ENCODE peak calls at places on chromosomes 11 and 22, in four cellular contexts. I is right lobe of liver, K is IMR-90, H is vagina. Q is an unnamed sample.

GRCh38 chr11:109197656-109198055 is 224.3 kb upstream of the C11orf87 start:
- DNase-seq in I (no peak), K (peak; percentile 7), H (no peak), Q (no peak)

GRCh38 chr11:14642453-14642852 is 1.2 kb upstream of the PDE3B start:
- DNase-seq in I (no peak), K (no peak), H (no peak), Q (no peak)

GRCh38 chr22:30920407-30920806 is 48.2 kb downstream of the MORC2 start:
- DNase-seq in I (peak; percentile 76), K (peak; percentile 59), H (no peak), Q (peak; percentile 88)

GRCh38 chr11:77109236-77110019 is 6.8 kb downstream of the OMP start:
- DNase-seq in I (no peak), K (peak; percentile 37), H (no peak), Q (no peak)

GRCh38 chr11:70158757-70159389 is 44.2 kb upstream of the FADD start:
- DNase-seq in I (no peak), K (no peak), H (no peak), Q (no peak)

GRCh38 chr22:46574993-46575914 is 37.8 kb upstream of the CELSR1 start:
- DNase-seq in I (peak; percentile 81), K (no peak), H (no peak), Q (peak; percentile 75)

GRCh38 chr11:73239571-73240189 is 21.6 kb downstream of the P2RY2 start:
- DNase-seq in I (peak; percentile 44), K (no peak), H (no peak), Q (peak; percentile 58)

GRCh38 chr22:32539631-32540449 is 65.2 kb downstream of the FBXO7 start:
- DNase-seq in I (peak; percentile 89), K (no peak), H (no peak), Q (no peak)

GRCh38 chr11:7421136-7421535 is 64.2 kb upstream of the OLFML1 start:
- DNase-seq in I (no peak), K (no peak), H (no peak), Q (no peak)

GRCh38 chr11:44340656-44341055 is 30.7 kb upstream of the ALX4 start:
- DNase-seq in I (no peak), K (no peak), H (no peak), Q (no peak)

GRCh38 chr22:31947296-31947695 is 3.0 kb downstream of the YWHAH start:
- DNase-seq in I (no peak), K (no peak), H (no peak), Q (no peak)

GRCh38 chr11:63889344-63889743 is 27.6 kb downstream of the RCOR2 start:
- DNase-seq in I (no peak), K (no peak), H (no peak), Q (no peak)

GRCh38 chr11:73659961-73660360 is 13.6 kb downstream of the PLEKHB1 start:
- DNase-seq in I (no peak), K (no peak), H (no peak), Q (no peak)

GRCh38 chr22:36443198-36443770 is 38.2 kb downstream of the TXN2 start:
- DNase-seq in I (no peak), K (no peak), H (no peak), Q (no peak)

GRCh38 chr11:14323118-14323676 is 35.8 kb downstream of the RRAS2 start:
- DNase-seq in I (no peak), K (no peak), H (no peak), Q (no peak)

GRCh38 chr11:2466869-2467694 is 22.3 kb downstream of the KCNQ1 start:
- DNase-seq in I (no peak), K (no peak), H (peak; percentile 77), Q (peak; percentile 61)

GRCh38 chr22:47622541-47622940 is 860.1 kb downstream of the TBC1D22A start:
- DNase-seq in I (no peak), K (no peak), H (peak; percentile 60), Q (peak; percentile 29)

GRCh38 chr11:118216621-118217526 is 7.9 kb downstream of the JAML start:
- DNase-seq in I (no peak), K (no peak), H (no peak), Q (no peak)

GRCh38 chr11:121309688-121310087 is 17.1 kb downstream of the SC5D start:
- DNase-seq in I (no peak), K (no peak), H (no peak), Q (no peak)

GRCh38 chr22:45777046-45777851 is 105.6 kb downstream of the ATXN10 start:
- DNase-seq in I (no peak), K (peak; percentile 63), H (no peak), Q (no peak)

GRCh38 chr11:128458316-128458715 is 129.0 kb downstream of the ETS1 start:
- DNase-seq in I (no peak), K (peak; percentile 97), H (no peak), Q (no peak)

GRCh38 chr22:32911526-32911925 is 110.0 kb downstream of the TIMP3 start:
- DNase-seq in I (no peak), K (no peak), H (no peak), Q (no peak)

GRCh38 chr11:33724644-33725035 is 11.6 kb downstream of the CD59 start:
- DNase-seq in I (no peak), K (peak; percentile 69), H (no peak), Q (no peak)

GRCh38 chr11:90496722-90497121 is 273.9 kb upstream of the CHORDC1 start:
- DNase-seq in I (no peak), K (no peak), H (no peak), Q (no peak)

GRCh38 chr22:50545522-50546325 is at the start of gene KLHDC7B:
- DNase-seq in I (no peak), K (peak; percentile 35), H (no peak), Q (no peak)

GRCh38 chr11:16177688-16178087 is 178.7 kb downstream of the SOX6 start:
- DNase-seq in I (no peak), K (no peak), H (no peak), Q (no peak)

GRCh38 chr11:43376594-43376993 is 17.9 kb downstream of the TTC17 start:
- DNase-seq in I (no peak), K (peak; percentile 90), H (no peak), Q (no peak)

GRCh38 chr11:120273432-120273831 is 33.5 kb downstream of the POU2F3 start:
- DNase-seq in I (no peak), K (peak; percentile 38), H (no peak), Q (no peak)

GRCh38 chr11:11280826-11281225 is 72.2 kb downstream of the CSNK2A3 start:
- DNase-seq in I (no peak), K (no peak), H (no peak), Q (no peak)

GRCh38 chr22:32905400-32905799 is 103.9 kb downstream of the TIMP3 start:
- DNase-seq in I (no peak), K (no peak), H (no peak), Q (no peak)

GRCh38 chr11:31419669-31420068 is 50.0 kb downstream of the DNAJC24 start:
- DNase-seq in I (no peak), K (peak; percentile 13), H (no peak), Q (no peak)

DNA sequence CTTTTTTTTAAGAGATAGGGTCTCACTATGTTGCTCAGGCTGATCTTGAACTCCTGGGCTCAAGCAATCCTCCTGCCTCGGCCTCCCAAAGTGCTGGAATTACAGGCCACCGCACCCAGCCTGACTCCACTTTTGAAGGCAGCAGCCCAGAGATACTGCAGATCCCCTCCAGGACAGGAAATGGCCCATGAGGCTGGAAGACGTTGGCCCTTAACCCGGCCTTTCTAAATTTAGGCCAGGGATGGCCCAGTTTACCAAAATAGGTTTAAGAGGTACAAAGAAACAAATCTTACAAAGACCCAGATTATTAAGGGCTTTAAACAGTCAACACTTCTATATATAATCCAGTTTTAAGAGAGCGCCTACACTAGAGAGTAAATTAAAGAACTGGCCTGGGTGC is 32.2 kb downstream of the CPT1A start:
- DNase-seq in I (no peak), K (no peak), H (no peak), Q (no peak)
- H3K27ac ChIP-seq in I (no peak overlapping the region), K (no peak overlapping the region), H (no peak overlapping the region), Q (no peak overlapping the region)

GRCh38 chr11:62610403-62610802 is 2.2 kb downstream of the EML3 start:
- DNase-seq in I (no peak), K (no peak), H (no peak), Q (no peak)
- H3K4me1 ChIP-seq in I (no peaks in the 10 kb centered on the region), K (peaks cover 10% of the 10 kb centered on the region), H (peaks cover 42% of the 10 kb centered on the region), Q (peaks cover 23% of the 10 kb centered on the region)

GRCh38 chr11:68930991-68931855 is 27.5 kb downstream of the IGHMBP2 start:
- DNase-seq in I (no peak), K (no peak), H (no peak), Q (no peak)

GRCh38 chr11:68932933-68933577 is 29.4 kb downstream of the IGHMBP2 start:
- DNase-seq in I (no peak), K (no peak), H (no peak), Q (no peak)

GRCh38 chr11:68933605-68934320 is 30.1 kb downstream of the IGHMBP2 start:
- DNase-seq in I (no peak), K (no peak), H (no peak), Q (no peak)

GRCh38 chr11:68932358-68932757 is 28.7 kb downstream of the IGHMBP2 start:
- DNase-seq in I (no peak), K (no peak), H (no peak), Q (no peak)

GRCh38 chr11:68931911-68932310 is 28.2 kb downstream of the IGHMBP2 start:
- DNase-seq in I (no peak), K (no peak), H (no peak), Q (no peak)
- H3K27ac ChIP-seq in I (no peak overlapping the region), K (no peak overlapping the region), H (no peak overlapping the region), Q (no peak overlapping the region)

GRCh38 chr11:103528046-103528445 is 418.8 kb downstream of the DYNC2H1 start:
- DNase-seq in I (no peak), K (no peak), H (no peak), Q (no peak)
- H3K4me1 ChIP-seq in I (no peaks in the 10 kb centered on the region), K (peaks cover 6% of the 10 kb centered on the region), H (no peaks in the 10 kb centered on the region), Q (no peaks in the 10 kb centered on the region)

DNA sequence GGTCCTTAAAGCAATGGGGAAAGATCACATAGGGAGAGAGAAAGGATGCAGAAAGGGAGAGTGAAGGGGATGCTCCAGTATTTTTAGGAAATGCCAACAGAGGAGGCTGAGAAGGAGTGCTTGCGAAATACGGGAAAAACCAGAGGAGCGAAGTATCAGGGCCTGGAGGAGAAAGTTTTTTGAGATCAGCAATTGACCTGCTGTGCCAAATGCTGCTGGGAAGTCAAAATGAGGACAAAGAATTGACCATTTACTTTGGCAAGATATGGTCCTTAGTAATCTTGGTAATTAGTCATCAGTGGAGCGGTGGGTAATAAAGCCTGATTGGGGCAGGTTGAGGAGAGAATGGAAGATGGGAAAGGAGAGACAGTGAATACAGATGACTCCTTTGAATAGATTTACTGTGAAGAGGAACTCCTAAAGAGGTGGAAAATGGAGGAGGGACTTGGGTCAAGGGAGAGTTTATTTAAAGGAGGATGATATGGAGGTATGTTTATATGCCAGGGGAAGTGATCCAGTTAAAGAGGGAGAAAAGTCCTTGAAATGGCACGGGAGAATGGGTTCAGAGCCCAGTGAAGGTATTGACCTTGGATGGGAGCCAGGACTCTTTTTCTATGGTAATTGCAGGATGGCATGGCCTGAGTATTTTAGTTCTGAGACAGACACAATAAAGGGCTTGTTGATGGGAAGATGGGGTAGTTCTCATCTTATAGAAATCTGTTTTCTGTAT is 111.5 kb downstream of the PKNOX2 start:
- DNase-seq in I (no peak), K (peak; percentile 64), H (no peak), Q (no peak)
- H3K27ac ChIP-seq in I (no peak overlapping the region), K (no peak overlapping the region), H (no peak overlapping the region), Q (no peak overlapping the region)

GRCh38 chr11:20162340-20162739 is 2.1 kb upstream of the DBX1 start:
- DNase-seq in I (no peak), K (no peak), H (no peak), Q (no peak)

GRCh38 chr11:20164152-20164551 is 3.9 kb upstream of the DBX1 start:
- DNase-seq in I (no peak), K (no peak), H (no peak), Q (no peak)

GRCh38 chr11:20162824-20163777 is 2.8 kb upstream of the DBX1 start:
- DNase-seq in I (no peak), K (peak; percentile 18), H (no peak), Q (no peak)

GRCh38 chr11:20161923-20162322 is 1.6 kb upstream of the DBX1 start:
- DNase-seq in I (no peak), K (no peak), H (no peak), Q (no peak)

GRCh38 chr11:20163778-20164133 is 3.5 kb upstream of the DBX1 start:
- DNase-seq in I (no peak), K (no peak), H (no peak), Q (no peak)
- H3K4me1 ChIP-seq in I (no peaks in the 10 kb centered on the region), K (no peaks in the 10 kb centered on the region), H (peaks cover 16% of the 10 kb centered on the region), Q (peaks cover 10% of the 10 kb centered on the region)